ENCODE peak calls at places on chromosomes 13 and 19, in six cellular contexts. O, B, T, C, S and V are unnamed samples.

GRCh38 chr19:17078920-17079709 is 3.5 kb downstream of the MYO9B start:
- DNase-seq in S (no peak), B (no peak), O (no peak), C (peak), T (no peak), V (no peak)

GRCh38 chr13:36998624-36999041 is 507 bp downstream of the ALG5 start:
- DNase-seq in B (peak), C (peak), T (peak), S (no peak), O (no peak), V (peak)

GRCh38 chr13:75762066-75762937 is 126.2 kb downstream of the LMO7 start:
- DNase-seq in C (peak), S (no peak), O (no peak), T (no peak), B (no peak), V (peak)

GRCh38 chr19:10554760-10555612 is 10.8 kb downstream of the KRI1 start:
- DNase-seq in C (peak), T (no peak), B (no peak), S (no peak), O (no peak), V (no peak)

GRCh38 chr13:74771964-74772363 is 637.8 kb upstream of the KLF12 start:
- DNase-seq in B (no peak), S (no peak), T (no peak), O (no peak), C (peak), V (no peak)

GRCh38 chr19:41359741-41360140 is 4.2 kb downstream of the B9D2 start:
- DNase-seq in T (no peak), O (no peak), C (no peak), B (no peak), S (no peak), V (no peak)

GRCh38 chr13:78603240-78603947 is at the start of gene POU4F1:
- DNase-seq in O (no peak), B (peak), T (peak), C (peak), S (no peak), V (peak)

GRCh38 chr13:98854448-98854847 is 102.0 kb upstream of the SLC15A1 start:
- DNase-seq in C (no peak), B (no peak), T (no peak), O (no peak), S (no peak), V (no peak)

GRCh38 chr19:18294467-18294864 is 13.0 kb upstream of the JUND start:
- DNase-seq in C (peak), B (no peak), S (peak), T (peak), O (no peak), V (peak)

GRCh38 chr13:110456550-110456949 is 105.0 kb downstream of the RAB20 start:
- DNase-seq in S (no peak), O (no peak), T (no peak), C (no peak), B (no peak), V (no peak)

GRCh38 chr13:109743706-109744453 is 42.5 kb downstream of the IRS2 start:
- DNase-seq in O (no peak), C (peak), B (no peak), S (no peak), T (no peak), V (no peak)

GRCh38 chr13:39596685-39597084 is 6.3 kb downstream of the LHFPL6 start:
- DNase-seq in S (no peak), C (no peak), B (no peak), O (no peak), T (no peak), V (no peak)

GRCh38 chr13:100280681-100281080 is 191.8 kb downstream of the PCCA start:
- DNase-seq in C (peak), O (no peak), S (no peak), T (no peak), B (no peak), V (no peak)

GRCh38 chr13:42553098-42554046 is 20.6 kb upstream of the TNFSF11 start:
- DNase-seq in B (no peak), C (peak), O (no peak), T (no peak), S (no peak), V (no peak)

GRCh38 chr19:42178791-42179500 is 38.5 kb downstream of the DEDD2 start:
- DNase-seq in O (no peak), S (no peak), C (no peak), B (peak), T (no peak), V (no peak)

GRCh38 chr19:16876904-16877361 is 11.9 kb upstream of the F2RL3 start:
- DNase-seq in S (no peak), T (no peak), C (peak), O (no peak), B (no peak), V (no peak)

GRCh38 chr13:79808475-79808874 is 327.5 kb downstream of the NDFIP2 start:
- DNase-seq in S (no peak), O (no peak), T (no peak), C (no peak), B (no peak), V (no peak)

GRCh38 chr13:42561752-42562467 is 12.0 kb upstream of the TNFSF11 start:
- DNase-seq in O (no peak), C (no peak), T (no peak), S (no peak), B (no peak), V (no peak)

GRCh38 chr13:114166381-114167131 is 12.5 kb upstream of the CFAP97D2 start:
- DNase-seq in S (no peak), C (no peak), T (peak), B (no peak), O (no peak), V (no peak)

DNA sequence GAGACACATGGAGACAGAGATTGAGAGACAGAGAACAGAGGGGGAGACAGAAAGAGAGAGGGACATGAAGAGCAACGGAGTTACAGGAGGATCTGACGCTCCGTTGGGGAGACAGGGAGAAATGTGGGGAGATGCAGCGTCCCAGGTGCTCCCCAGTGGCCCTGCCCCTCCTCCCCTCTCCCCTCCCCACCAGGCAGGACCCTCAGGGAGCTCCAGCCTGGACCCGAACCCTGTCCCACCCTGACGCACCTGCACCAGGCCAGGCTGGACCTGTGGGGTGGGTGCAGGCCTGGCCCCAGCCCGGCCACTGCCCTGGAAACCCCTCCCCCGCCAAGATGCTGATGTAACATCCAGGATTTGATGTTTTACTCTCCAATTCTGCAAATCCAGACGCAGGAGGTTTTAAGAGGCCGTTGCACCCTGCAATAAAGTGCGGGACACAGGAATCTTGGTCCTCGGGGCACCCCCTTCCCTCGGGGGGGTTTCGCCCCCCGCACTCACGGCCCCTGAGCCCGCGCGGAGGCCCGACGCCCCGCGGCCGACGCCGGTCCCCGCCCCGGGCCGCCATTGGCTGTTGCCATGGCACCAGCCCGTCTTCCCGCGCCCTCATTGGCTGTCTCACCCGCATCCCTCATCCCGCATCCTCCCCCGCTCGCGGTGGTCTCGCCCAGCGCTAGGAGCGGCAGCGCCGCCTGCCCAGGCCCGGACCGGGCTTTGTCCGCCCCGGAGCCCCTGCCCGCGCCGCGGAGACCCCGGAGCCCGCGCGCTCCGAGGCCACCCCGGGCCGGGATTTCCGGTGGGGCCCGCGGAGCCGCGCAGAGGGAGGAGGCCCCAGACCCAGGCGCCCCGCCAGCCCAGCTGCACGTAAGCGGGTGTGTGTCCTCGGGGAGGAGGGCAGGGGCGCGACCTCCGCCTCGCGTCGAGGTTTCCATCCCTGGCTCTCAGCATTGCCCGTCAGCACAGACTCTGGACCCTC is at the start of gene APC2:
- DNase-seq in B (peak), T (no peak), S (no peak), O (no peak), C (no peak), V (peak)
- H3K4me3 ChIP-seq in B (no peak), T (no peak), S (no peak), O (peak), C (no peak), V (no peak)

GRCh38 chr19:6738726-6739389 is 622 bp upstream of the TRIP10 start:
- DNase-seq in C (peak), T (peak), S (peak), O (no peak), B (peak), V (no peak)
- H3K4me3 ChIP-seq in C (peak), T (peak), S (peak), O (peak), B (peak), V (peak)

GRCh38 chr19:15419413-15420025 is 731 bp upstream of the AKAP8L start:
- DNase-seq in T (no peak), B (no peak), S (no peak), O (no peak), C (no peak), V (no peak)
- H3K4me3 ChIP-seq in T (peak), B (peak), S (peak), O (peak), C (peak), V (peak)

GRCh38 chr19:13986348-13986904 is 19.7 kb downstream of the RFX1 start:
- DNase-seq in S (peak), T (peak), B (no peak), O (peak), C (no peak), V (peak)
- H3K4me3 ChIP-seq in S (no peak), T (peak), B (no peak), O (peak), C (no peak), V (peak)

GRCh38 chr19:12943437-12944044 is 2.1 kb upstream of the RAD23A start:
- DNase-seq in O (no peak), S (no peak), C (no peak), T (no peak), B (no peak), V (no peak)

GRCh38 chr19:12940897-12941296 is 2.5 kb downstream of the CALR start:
- DNase-seq in T (no peak), B (no peak), O (no peak), S (no peak), C (no peak), V (no peak)

GRCh38 chr19:12946092-12946845 is 607 bp downstream of the RAD23A start:
- DNase-seq in C (peak), B (peak), O (no peak), T (peak), S (peak), V (peak)

GRCh38 chr19:12945479-12946091 is at the start of gene RAD23A:
- DNase-seq in O (peak), C (peak), T (peak), B (peak), S (peak), V (peak)

GRCh38 chr19:12944064-12944674 is 1.5 kb upstream of the RAD23A start:
- DNase-seq in O (no peak), T (no peak), S (no peak), B (no peak), C (no peak), V (no peak)
- H3K4me3 ChIP-seq in O (no peak), T (no peak), S (no peak), B (no peak), C (no peak), V (no peak)

DNA sequence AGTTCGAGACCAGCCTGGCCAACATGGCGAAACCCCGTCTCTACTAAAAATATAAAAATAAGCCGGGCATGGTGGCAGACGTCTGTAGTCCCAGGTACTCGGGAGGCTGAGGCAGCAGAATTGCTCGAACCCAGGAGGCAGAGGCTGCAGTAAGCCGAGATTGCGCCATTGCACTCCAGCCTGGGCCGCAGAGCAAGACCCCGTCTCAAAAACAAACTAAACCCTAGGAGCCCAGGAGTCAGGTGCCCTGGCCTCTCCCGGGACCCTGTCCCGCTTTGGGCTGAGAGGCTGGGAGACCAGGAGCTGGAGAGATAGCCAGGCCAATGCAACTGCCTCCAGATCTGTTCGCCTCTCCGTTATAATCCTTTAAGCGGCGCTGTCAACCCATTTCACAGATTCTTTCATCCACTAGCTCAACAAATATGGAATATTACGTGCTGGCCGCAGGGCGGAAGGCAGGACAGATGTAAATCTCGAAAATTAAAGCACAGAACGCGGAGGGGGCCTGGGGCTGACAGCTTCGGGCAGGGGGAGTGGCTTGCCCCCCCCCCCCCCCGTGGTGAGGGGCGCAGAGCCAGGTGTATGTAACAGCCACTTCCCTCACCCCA is 5.3 kb upstream of the MYBPC2 start:
- DNase-seq in B (no peak), C (no peak), T (no peak), S (no peak), O (no peak), V (no peak)
- H3K4me3 ChIP-seq in B (no peak), C (peak), T (peak), S (no peak), O (peak), V (no peak)

DNA sequence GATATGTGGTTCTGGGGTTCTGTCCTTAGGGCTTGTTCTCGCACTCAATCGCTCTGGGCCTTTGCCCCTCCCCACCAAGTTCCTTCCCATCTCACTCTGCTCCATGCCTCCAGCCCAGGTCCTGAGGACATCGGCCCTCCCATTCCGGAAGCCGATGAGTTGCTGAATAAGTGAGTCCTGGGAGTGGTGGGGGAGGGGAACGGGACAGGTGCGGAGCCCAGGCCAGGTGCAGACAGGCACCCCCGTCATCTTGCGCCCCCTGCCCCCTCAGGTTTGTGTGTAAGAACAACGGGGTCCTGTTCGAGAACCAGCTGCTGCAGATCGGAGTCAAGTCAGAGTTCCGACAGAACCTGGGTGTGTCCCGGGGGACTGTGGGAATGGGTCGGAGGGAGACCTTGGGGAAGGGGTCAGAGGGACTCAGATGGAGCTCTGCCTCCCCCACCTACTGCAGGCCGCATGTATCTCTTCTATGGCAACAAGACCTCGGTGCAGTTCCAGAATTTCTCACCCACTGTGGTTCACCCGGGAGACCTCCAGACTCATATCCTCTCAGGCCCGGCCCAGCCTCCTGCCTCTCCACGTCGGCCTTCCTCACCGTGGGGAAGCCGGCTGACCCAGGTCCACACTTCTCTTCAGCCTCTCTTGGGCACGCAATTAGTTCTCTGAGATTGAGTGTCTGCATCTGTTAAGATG is 10.1 kb downstream of the FUZ start:
- DNase-seq in B (no peak), O (no peak), C (no peak), S (peak), T (no peak), V (no peak)
- H3K4me3 ChIP-seq in B (no peak), O (peak), C (no peak), S (no peak), T (peak), V (no peak)

GRCh38 chr19:44752123-44752815 is 3.8 kb downstream of the BCL3 start:
- DNase-seq in C (no peak), O (no peak), S (no peak), B (no peak), T (no peak), V (peak)
- H3K4me3 ChIP-seq in C (no peak), O (peak), S (no peak), B (no peak), T (peak), V (peak)